ENCODE peak calls at places on chromosome 20, in four cellular contexts. One of them, this sample, is unnamed.

GRCh38 chr20:44204156-44204831 is 6.3 kb downstream of the OSER1 start:
- DNase-seq in NCI-H2081: no peak
- DNase-seq in T1000: no peak
- DNase-seq in activated CD4-positive, alpha-beta T cell treated with anti-CD3 and anti-CD28 coated beads for 48 hours: no peak
- DNase-seq in this sample: peak

GRCh38 chr20:10453241-10453640 is 18.1 kb downstream of the SLX4IP start:
- DNase-seq in NCI-H2081: no peak
- DNase-seq in T1000: no peak
- DNase-seq in activated CD4-positive, alpha-beta T cell treated with anti-CD3 and anti-CD28 coated beads for 48 hours: peak
- DNase-seq in this sample: no peak

GRCh38 chr20:60057866-60058807 is 99.9 kb downstream of the CDH26 start:
- DNase-seq in NCI-H2081: no peak
- DNase-seq in T1000: no peak
- DNase-seq in activated CD4-positive, alpha-beta T cell treated with anti-CD3 and anti-CD28 coated beads for 48 hours: peak
- DNase-seq in this sample: no peak

GRCh38 chr20:33192912-33193501 is 24.1 kb upstream of the BPIFA3 start:
- DNase-seq in NCI-H2081: no peak
- DNase-seq in T1000: no peak
- DNase-seq in activated CD4-positive, alpha-beta T cell treated with anti-CD3 and anti-CD28 coated beads for 48 hours: no peak
- DNase-seq in this sample: no peak

GRCh38 chr20:35979528-35979927 is 11.1 kb downstream of the CNBD2 start:
- DNase-seq in NCI-H2081: no peak
- DNase-seq in T1000: no peak
- DNase-seq in activated CD4-positive, alpha-beta T cell treated with anti-CD3 and anti-CD28 coated beads for 48 hours: no peak
- DNase-seq in this sample: no peak

GRCh38 chr20:63534427-63534830 is 2.7 kb downstream of the PTK6 start:
- DNase-seq in NCI-H2081: no peak
- DNase-seq in T1000: no peak
- DNase-seq in activated CD4-positive, alpha-beta T cell treated with anti-CD3 and anti-CD28 coated beads for 48 hours: no peak
- DNase-seq in this sample: no peak

GRCh38 chr20:63980317-63980805 is 571 bp upstream of the PRPF6 start:
- DNase-seq in NCI-H2081: peak
- DNase-seq in T1000: no peak
- DNase-seq in activated CD4-positive, alpha-beta T cell treated with anti-CD3 and anti-CD28 coated beads for 48 hours: peak
- DNase-seq in this sample: no peak

GRCh38 chr20:38601216-38602184 is at the start of gene ARHGAP40:
- DNase-seq in NCI-H2081: peak
- DNase-seq in T1000: no peak
- DNase-seq in activated CD4-positive, alpha-beta T cell treated with anti-CD3 and anti-CD28 coated beads for 48 hours: peak
- DNase-seq in this sample: no peak

GRCh38 chr20:58192567-58192966 is 35.9 kb downstream of the ANKRD60 start:
- DNase-seq in NCI-H2081: no peak
- DNase-seq in T1000: no peak
- DNase-seq in activated CD4-positive, alpha-beta T cell treated with anti-CD3 and anti-CD28 coated beads for 48 hours: peak
- DNase-seq in this sample: no peak

GRCh38 chr20:23018941-23019340 is 16.2 kb upstream of the SSTR4 start:
- DNase-seq in NCI-H2081: no peak
- DNase-seq in T1000: no peak
- DNase-seq in activated CD4-positive, alpha-beta T cell treated with anti-CD3 and anti-CD28 coated beads for 48 hours: no peak
- DNase-seq in this sample: no peak

GRCh38 chr20:40563296-40563950 is 125.6 kb downstream of the MAFB start:
- DNase-seq in NCI-H2081: no peak
- DNase-seq in T1000: no peak
- DNase-seq in activated CD4-positive, alpha-beta T cell treated with anti-CD3 and anti-CD28 coated beads for 48 hours: no peak
- DNase-seq in this sample: peak

GRCh38 chr20:59123011-59123676 is 40.5 kb upstream of the ZNF831 start:
- DNase-seq in NCI-H2081: no peak
- DNase-seq in T1000: no peak
- DNase-seq in activated CD4-positive, alpha-beta T cell treated with anti-CD3 and anti-CD28 coated beads for 48 hours: peak
- DNase-seq in this sample: no peak

GRCh38 chr20:9615766-9616454 is 101.5 kb downstream of the LAMP5 start:
- DNase-seq in NCI-H2081: no peak
- DNase-seq in T1000: no peak
- DNase-seq in activated CD4-positive, alpha-beta T cell treated with anti-CD3 and anti-CD28 coated beads for 48 hours: no peak
- DNase-seq in this sample: no peak

GRCh38 chr20:51995551-51995951 is 193.2 kb upstream of the SALL4 start:
- DNase-seq in NCI-H2081: peak
- DNase-seq in T1000: no peak
- DNase-seq in activated CD4-positive, alpha-beta T cell treated with anti-CD3 and anti-CD28 coated beads for 48 hours: no peak
- DNase-seq in this sample: no peak

GRCh38 chr20:44747166-44748004 is 1.7 kb downstream of the KCNK15 start:
- DNase-seq in NCI-H2081: peak
- DNase-seq in T1000: peak
- DNase-seq in activated CD4-positive, alpha-beta T cell treated with anti-CD3 and anti-CD28 coated beads for 48 hours: peak
- DNase-seq in this sample: peak

GRCh38 chr20:53622247-53623114 is 28.8 kb upstream of the ZNF217 start:
- DNase-seq in NCI-H2081: no peak
- DNase-seq in T1000: no peak
- DNase-seq in activated CD4-positive, alpha-beta T cell treated with anti-CD3 and anti-CD28 coated beads for 48 hours: no peak
- DNase-seq in this sample: peak

This sample was measured in A549.